ENCODE peak calls at places on chromosomes 6 and 20, in four cellular contexts. O is mammary epithelial cell, E is natural killer cell, T is K562. F is an unnamed sample.

GRCh38 chr6:106027316-106027715 is 58.8 kb upstream of the PRDM1 start:
- DNase-seq in T (no peak), E (no peak), O (no peak), F (no peak)

GRCh38 chr6:39997101-39997635 is 62.9 kb upstream of the MOCS1 start:
- DNase-seq in O (peak), T (no peak), E (no peak), F (no peak)

GRCh38 chr6:16414205-16414604 is 175.8 kb downstream of the GMPR start:
- DNase-seq in O (no peak), T (no peak), E (no peak), F (peak)

GRCh38 chr6:104321301-104321700 is 538.4 kb downstream of the HACE1 start:
- DNase-seq in E (no peak), O (no peak), T (no peak), F (no peak)

GRCh38 chr6:56507517-56507916 is 135.2 kb downstream of the DST start:
- DNase-seq in T (no peak), O (no peak), E (no peak), F (no peak)

GRCh38 chr20:24149881-24150307 is 161.3 kb upstream of the GGTLC1 start:
- DNase-seq in E (no peak), T (peak), O (no peak), F (peak)

GRCh38 chr6:37994238-37994637 is 174.7 kb downstream of the ZFAND3 start:
- DNase-seq in T (no peak), O (peak), E (no peak), F (no peak)

GRCh38 chr20:12976720-12977633 is 31.8 kb upstream of the SPTLC3 start:
- DNase-seq in E (no peak), T (no peak), O (no peak), F (no peak)

GRCh38 chr20:62900692-62901584 is 25.4 kb downstream of the DIDO1 start:
- DNase-seq in O (peak), T (no peak), E (no peak), F (peak)

GRCh38 chr6:152225231-152225934 is 411.8 kb downstream of the SYNE1 start:
- DNase-seq in E (no peak), O (no peak), T (no peak), F (no peak)

GRCh38 chr6:41901882-41902519 is 6.8 kb upstream of the USP49 start:
- DNase-seq in T (peak), O (no peak), E (peak), F (peak)

GRCh38 chr6:158018851-158019361 is 37.2 kb downstream of the SYNJ2 start:
- DNase-seq in E (no peak), T (no peak), O (no peak), F (no peak)

GRCh38 chr6:1129141-1129540 is 182.8 kb upstream of the FOXQ1 start:
- DNase-seq in O (peak), E (no peak), T (no peak), F (no peak)

GRCh38 chr20:35344354-35344837 is 52.2 kb upstream of the FAM83C start:
- DNase-seq in T (peak), O (peak), E (no peak), F (no peak)

GRCh38 chr6:86331889-86332288 is 605.4 kb upstream of the HTR1E start:
- DNase-seq in E (no peak), T (no peak), O (no peak), F (no peak)
- TF ChIP-seq CTCF in E (no peak), T (no peak), O (no peak), F (no peak)

DNA sequence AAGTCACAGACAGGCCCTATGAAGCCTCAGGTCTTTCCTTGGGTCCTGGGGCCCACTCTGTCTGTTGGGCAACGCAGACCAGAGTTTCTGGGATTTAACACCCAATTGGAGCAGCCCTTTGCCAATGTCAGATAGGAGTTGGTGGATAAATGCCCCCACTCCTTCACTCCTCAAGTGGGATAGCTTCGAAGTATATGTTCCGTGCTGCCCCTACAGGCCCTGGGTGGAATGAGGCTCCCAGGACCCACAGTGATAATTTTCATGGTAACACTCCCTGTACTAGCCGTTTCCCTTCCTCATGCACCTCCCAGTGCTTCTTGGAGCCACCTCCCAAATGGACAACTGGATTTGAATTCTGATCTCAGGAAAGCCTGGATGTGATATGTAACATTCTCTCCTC is 145.4 kb downstream of the FOXA2 start:
- DNase-seq in T (peak), E (no peak), O (no peak), F (peak)
- TF ChIP-seq CTCF in T (peak), E (no peak), O (peak), F (peak)

GRCh38 chr6:14015964-14016363 is 91.2 kb downstream of the RNF182 start:
- DNase-seq in O (no peak), T (no peak), E (no peak), F (no peak)

GRCh38 chr6:14009416-14009815 is 84.7 kb downstream of the RNF182 start:
- DNase-seq in O (no peak), T (no peak), E (no peak), F (no peak)

GRCh38 chr6:14010275-14010674 is 85.5 kb downstream of the RNF182 start:
- DNase-seq in O (no peak), T (no peak), E (no peak), F (no peak)

GRCh38 chr6:14008809-14009208 is 84.1 kb downstream of the RNF182 start:
- DNase-seq in T (no peak), E (no peak), O (no peak), F (no peak)

DNA sequence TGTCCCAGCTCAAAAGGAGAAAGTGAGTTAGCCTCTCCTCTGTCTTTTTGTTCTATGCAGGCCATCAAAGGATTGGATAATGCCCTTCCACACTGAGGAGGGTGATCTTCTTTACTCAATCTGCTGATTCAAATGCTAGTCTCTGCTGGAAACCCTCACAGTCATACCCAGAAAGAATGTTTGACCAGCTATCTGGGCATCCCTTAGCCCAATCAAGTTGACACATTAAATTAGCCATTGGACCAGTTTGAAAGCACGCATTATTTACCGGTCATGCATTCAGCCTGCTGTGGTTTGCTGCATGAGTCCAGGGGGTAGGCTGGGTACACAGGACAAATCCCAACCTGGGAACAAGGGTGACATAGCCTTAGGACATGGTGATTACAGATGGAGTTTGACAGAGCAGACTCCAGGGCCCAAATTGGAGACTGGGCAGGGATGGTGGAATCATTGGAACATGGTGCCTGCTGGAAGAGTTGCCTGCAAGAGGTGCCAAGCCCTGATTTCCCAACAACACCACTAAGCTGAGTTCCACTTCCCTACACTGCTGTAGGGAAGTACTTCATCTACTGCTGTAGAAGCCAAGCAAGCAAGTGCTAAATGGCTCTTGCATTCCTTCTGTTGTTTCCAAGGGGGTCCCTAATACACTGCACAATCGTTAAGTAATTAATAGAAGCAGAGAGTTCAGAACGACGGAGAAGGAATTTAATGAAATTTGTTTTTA is 87.7 kb downstream of the RNF182 start:
- DNase-seq in T (no peak), E (no peak), O (no peak), F (no peak)
- TF ChIP-seq CTCF in T (no peak), E (no peak), O (no peak), F (no peak)

DNA sequence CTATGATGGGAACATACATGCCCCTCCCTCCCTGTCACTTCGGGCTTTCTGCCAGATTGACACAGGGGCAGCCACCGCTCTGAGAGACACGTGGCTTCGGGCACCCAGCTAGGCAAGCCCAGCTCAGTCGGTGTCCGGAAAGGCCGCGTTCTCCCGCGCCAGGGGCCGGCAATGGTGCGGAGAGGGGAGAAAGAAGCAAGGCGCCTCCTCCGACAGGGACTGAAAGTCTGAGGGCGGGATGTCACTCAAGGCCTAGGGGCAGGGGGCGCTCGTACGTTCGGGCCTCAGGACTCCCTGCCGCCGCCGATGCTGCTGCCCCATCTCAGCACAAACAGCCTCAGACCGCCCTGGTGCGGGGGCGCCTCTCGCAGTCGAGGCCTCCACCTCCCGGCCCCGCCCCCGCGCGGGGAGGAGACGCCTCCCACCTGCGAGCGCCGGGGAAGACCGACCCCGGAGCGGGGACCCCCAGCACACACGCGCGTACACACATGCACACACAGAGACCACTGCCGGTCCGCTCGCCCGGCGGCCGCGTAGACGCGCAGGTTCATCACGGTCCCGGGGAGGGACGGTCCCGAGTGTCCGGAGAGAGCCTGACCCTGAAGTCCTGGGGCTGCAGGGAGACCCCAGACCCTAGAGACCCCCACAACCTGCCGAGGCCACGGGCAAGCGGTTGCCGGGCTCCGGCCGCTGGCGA is 1.9 kb downstream of the GRM4 start:
- DNase-seq in O (no peak), T (peak), E (no peak), F (peak)
- TF ChIP-seq CTCF in O (no peak), T (peak), E (no peak), F (peak)

GRCh38 chr6:33513213-33513612 is 58.8 kb downstream of the ZBTB9 start:
- DNase-seq in E (no peak), T (no peak), O (no peak), F (peak)
- TF ChIP-seq CTCF in E (no peak), T (no peak), O (no peak), F (no peak)